ENCODE peak calls at places on chromosomes 6 and 20, in five cellular contexts. One of them, this sample, is unnamed.

GRCh38 chr20:62155428-62156253 is 12.1 kb downstream of the SS18L1 start:
- DNase-seq in lower lobe of right lung: no peak
- DNase-seq in PC-3: peak; percentile 98
- DNase-seq in heart left ventricle: no peak
- DNase-seq in body of pancreas: no peak
- DNase-seq in this sample: peak; percentile 68

GRCh38 chr20:62523473-62524203 is 47.8 kb upstream of the GATA5 start:
- DNase-seq in body of pancreas: no peak
- DNase-seq in heart left ventricle: no peak
- DNase-seq in lower lobe of right lung: no peak
- DNase-seq in PC-3: peak; percentile 67
- DNase-seq in this sample: no peak

GRCh38 chr6:157650261-157650640 is 172.8 kb upstream of the SNX9 start:
- DNase-seq in heart left ventricle: no peak
- DNase-seq in lower lobe of right lung: no peak
- DNase-seq in PC-3: no peak
- DNase-seq in body of pancreas: peak; percentile 28
- DNase-seq in this sample: no peak

GRCh38 chr6:158787395-158787794 is 31.8 kb downstream of the EZR start:
- DNase-seq in lower lobe of right lung: no peak
- DNase-seq in heart left ventricle: no peak
- DNase-seq in PC-3: no peak
- DNase-seq in body of pancreas: no peak
- DNase-seq in this sample: no peak

GRCh38 chr6:108690326-108691000 is 129.7 kb downstream of the FOXO3 start:
- DNase-seq in heart left ventricle: no peak
- DNase-seq in body of pancreas: no peak
- DNase-seq in PC-3: peak; percentile 37
- DNase-seq in lower lobe of right lung: no peak
- DNase-seq in this sample: no peak

GRCh38 chr6:156413156-156413555 is 364.0 kb upstream of the ARID1B start:
- DNase-seq in body of pancreas: no peak
- DNase-seq in PC-3: peak; percentile 45
- DNase-seq in lower lobe of right lung: no peak
- DNase-seq in heart left ventricle: no peak
- DNase-seq in this sample: no peak

GRCh38 chr6:23731609-23732008 is 394.4 kb upstream of the NRSN1 start:
- DNase-seq in heart left ventricle: no peak
- DNase-seq in body of pancreas: no peak
- DNase-seq in lower lobe of right lung: no peak
- DNase-seq in PC-3: no peak
- DNase-seq in this sample: no peak

GRCh38 chr6:153493501-153493900 is 362.4 kb upstream of the RGS17 start:
- DNase-seq in PC-3: no peak
- DNase-seq in body of pancreas: no peak
- DNase-seq in heart left ventricle: no peak
- DNase-seq in lower lobe of right lung: no peak
- DNase-seq in this sample: no peak

GRCh38 chr6:75065524-75065923 is 140.3 kb downstream of the COL12A1 start:
- DNase-seq in lower lobe of right lung: no peak
- DNase-seq in PC-3: no peak
- DNase-seq in body of pancreas: no peak
- DNase-seq in heart left ventricle: peak; percentile 38
- DNase-seq in this sample: no peak

GRCh38 chr6:2020909-2021308 is 224.5 kb downstream of the GMDS start:
- DNase-seq in body of pancreas: no peak
- DNase-seq in heart left ventricle: no peak
- DNase-seq in lower lobe of right lung: no peak
- DNase-seq in PC-3: peak; percentile 42
- DNase-seq in this sample: peak; percentile 3

GRCh38 chr6:75504902-75505233 is 11.3 kb upstream of the FILIP1 start:
- DNase-seq in PC-3: no peak
- DNase-seq in lower lobe of right lung: no peak
- DNase-seq in body of pancreas: peak; percentile 14
- DNase-seq in heart left ventricle: no peak
- DNase-seq in this sample: no peak

GRCh38 chr6:158718431-158719126 is 68.7 kb downstream of the SYTL3 start:
- DNase-seq in heart left ventricle: no peak
- DNase-seq in body of pancreas: peak; percentile 65
- DNase-seq in lower lobe of right lung: no peak
- DNase-seq in PC-3: peak; percentile 27
- DNase-seq in this sample: no peak

GRCh38 chr20:35617397-35618031 is 1.9 kb downstream of the SPAG4 start:
- DNase-seq in PC-3: peak; percentile 83
- DNase-seq in lower lobe of right lung: peak; percentile 58
- DNase-seq in body of pancreas: peak; percentile 75
- DNase-seq in heart left ventricle: peak; percentile 74
- DNase-seq in this sample: peak; percentile 75

GRCh38 chr6:42104095-42104806 is 38.2 kb downstream of the C6orf132 start:
- DNase-seq in body of pancreas: no peak
- DNase-seq in lower lobe of right lung: peak; percentile 89
- DNase-seq in PC-3: no peak
- DNase-seq in heart left ventricle: peak; percentile 84
- DNase-seq in this sample: no peak

GRCh38 chr6:123215211-123215610 is 219.2 kb downstream of the CLVS2 start:
- DNase-seq in PC-3: no peak
- DNase-seq in body of pancreas: no peak
- DNase-seq in lower lobe of right lung: no peak
- DNase-seq in heart left ventricle: no peak
- DNase-seq in this sample: no peak

GRCh38 chr20:24703284-24703610 is 233.8 kb downstream of the SYNDIG1 start:
- DNase-seq in PC-3: no peak
- DNase-seq in body of pancreas: no peak
- DNase-seq in heart left ventricle: no peak
- DNase-seq in lower lobe of right lung: no peak
- DNase-seq in this sample: no peak

GRCh38 chr6:15116889-15117288 is 129.0 kb upstream of the JARID2 start:
- DNase-seq in PC-3: no peak
- DNase-seq in lower lobe of right lung: no peak
- DNase-seq in body of pancreas: no peak
- DNase-seq in heart left ventricle: no peak
- DNase-seq in this sample: no peak

GRCh38 chr6:64874776-64875175 is 832.2 kb downstream of the EYS start:
- DNase-seq in heart left ventricle: no peak
- DNase-seq in PC-3: peak; percentile 45
- DNase-seq in body of pancreas: no peak
- DNase-seq in lower lobe of right lung: no peak
- DNase-seq in this sample: no peak

GRCh38 chr6:113397229-113397628 is 459.9 kb upstream of the MARCKS start:
- DNase-seq in body of pancreas: no peak
- DNase-seq in lower lobe of right lung: no peak
- DNase-seq in PC-3: no peak
- DNase-seq in heart left ventricle: no peak
- DNase-seq in this sample: no peak

GRCh38 chr20:19492937-19493336 is 265.1 kb upstream of the RIN2 start:
- DNase-seq in PC-3: no peak
- DNase-seq in heart left ventricle: no peak
- DNase-seq in lower lobe of right lung: no peak
- DNase-seq in body of pancreas: no peak
- DNase-seq in this sample: no peak

GRCh38 chr6:87183687-87184086 is 28.3 kb downstream of the ZNF292 start:
- DNase-seq in PC-3: peak; percentile 51
- DNase-seq in body of pancreas: no peak
- DNase-seq in heart left ventricle: no peak
- DNase-seq in lower lobe of right lung: no peak
- DNase-seq in this sample: peak; percentile 33

GRCh38 chr6:4533576-4533975 is 242.6 kb upstream of the CDYL start:
- DNase-seq in PC-3: peak; percentile 28
- DNase-seq in heart left ventricle: no peak
- DNase-seq in body of pancreas: no peak
- DNase-seq in lower lobe of right lung: no peak
- DNase-seq in this sample: no peak

GRCh38 chr20:45783656-45784294 is 7.9 kb downstream of the WFDC3 start:
- DNase-seq in heart left ventricle: peak; percentile 68
- DNase-seq in body of pancreas: peak; percentile 73
- DNase-seq in PC-3: peak; percentile 66
- DNase-seq in lower lobe of right lung: peak; percentile 54
- DNase-seq in this sample: peak; percentile 26

DNA sequence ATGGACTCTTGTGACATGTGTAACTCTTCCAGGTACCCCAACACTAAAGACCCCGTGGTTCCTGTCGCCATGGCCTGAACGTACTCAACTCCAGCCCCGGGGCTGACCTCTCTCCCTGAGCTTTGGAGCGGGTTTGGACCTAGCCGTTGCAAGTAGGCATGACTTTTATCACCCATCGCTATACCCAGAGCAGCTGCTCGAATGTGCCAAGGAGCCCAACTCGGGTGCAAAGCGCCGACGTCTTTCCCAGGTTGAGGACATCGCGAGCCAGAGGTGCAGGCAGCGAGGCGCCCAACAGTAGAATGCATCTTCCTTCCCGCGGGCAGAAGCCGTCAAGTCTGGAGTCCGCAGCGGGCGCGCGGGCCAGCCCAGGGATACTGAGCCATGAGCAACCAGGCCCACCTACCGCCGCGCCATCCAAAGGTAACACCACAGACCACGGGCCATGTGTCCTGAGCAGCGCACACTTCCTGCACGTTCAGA is 5.7 kb upstream of the LAMP5 start:
- DNase-seq in PC-3: no peak
- DNase-seq in heart left ventricle: no peak
- DNase-seq in body of pancreas: no peak
- DNase-seq in lower lobe of right lung: no peak
- DNase-seq in this sample: no peak
- H3K27me3 ChIP-seq in PC-3: peaks cover under 1% of the 10 kb centered on the region
- H3K27me3 ChIP-seq in heart left ventricle: peaks cover 82% of the 10 kb centered on the region
- H3K27me3 ChIP-seq in body of pancreas: peaks cover 17% of the 10 kb centered on the region
- H3K27me3 ChIP-seq in lower lobe of right lung: peaks cover 70% of the 10 kb centered on the region
- H3K27me3 ChIP-seq in this sample: peaks cover 6% of the 10 kb centered on the region

DNA sequence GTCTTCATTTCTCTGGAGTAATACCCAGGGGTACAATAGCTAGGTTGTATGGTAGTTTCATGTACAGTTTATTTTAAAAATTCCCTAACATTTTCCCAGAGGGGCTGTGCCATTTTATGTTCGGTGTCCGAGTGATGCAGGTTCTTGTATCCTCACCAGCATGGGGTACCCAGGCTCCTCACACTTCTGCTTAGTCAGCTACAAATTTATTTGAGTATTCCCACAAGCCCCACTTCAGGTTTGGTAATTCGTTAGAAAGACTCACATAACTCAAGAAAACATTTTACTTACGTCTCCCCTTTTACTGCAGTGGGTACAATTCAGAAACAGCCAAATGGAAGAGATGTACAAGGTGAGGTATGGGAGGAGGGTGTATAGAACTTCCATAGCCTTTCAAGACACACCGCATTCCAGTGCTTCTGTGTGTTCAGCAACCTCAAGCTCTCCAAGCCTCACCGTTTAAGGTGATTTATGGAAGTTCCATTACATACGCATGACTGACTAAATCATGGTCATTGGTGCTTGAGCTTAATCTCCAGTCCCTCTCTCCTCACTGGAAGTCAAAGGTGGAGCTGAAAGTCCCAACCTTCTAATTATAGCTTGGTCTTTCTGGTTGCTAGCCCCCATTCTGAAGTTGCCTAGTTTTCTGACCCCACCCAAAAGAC is 18.1 kb downstream of the RIPK1 start:
- DNase-seq in heart left ventricle: no peak
- DNase-seq in PC-3: no peak
- DNase-seq in body of pancreas: no peak
- DNase-seq in lower lobe of right lung: no peak
- DNase-seq in this sample: no peak
- H3K9me3 ChIP-seq in heart left ventricle: no peaks in the 10 kb centered on the region
- H3K9me3 ChIP-seq in PC-3: no peaks in the 10 kb centered on the region
- H3K9me3 ChIP-seq in body of pancreas: no peaks in the 10 kb centered on the region
- H3K9me3 ChIP-seq in lower lobe of right lung: no peaks in the 10 kb centered on the region
- H3K9me3 ChIP-seq in this sample: no peaks in the 10 kb centered on the region

DNA sequence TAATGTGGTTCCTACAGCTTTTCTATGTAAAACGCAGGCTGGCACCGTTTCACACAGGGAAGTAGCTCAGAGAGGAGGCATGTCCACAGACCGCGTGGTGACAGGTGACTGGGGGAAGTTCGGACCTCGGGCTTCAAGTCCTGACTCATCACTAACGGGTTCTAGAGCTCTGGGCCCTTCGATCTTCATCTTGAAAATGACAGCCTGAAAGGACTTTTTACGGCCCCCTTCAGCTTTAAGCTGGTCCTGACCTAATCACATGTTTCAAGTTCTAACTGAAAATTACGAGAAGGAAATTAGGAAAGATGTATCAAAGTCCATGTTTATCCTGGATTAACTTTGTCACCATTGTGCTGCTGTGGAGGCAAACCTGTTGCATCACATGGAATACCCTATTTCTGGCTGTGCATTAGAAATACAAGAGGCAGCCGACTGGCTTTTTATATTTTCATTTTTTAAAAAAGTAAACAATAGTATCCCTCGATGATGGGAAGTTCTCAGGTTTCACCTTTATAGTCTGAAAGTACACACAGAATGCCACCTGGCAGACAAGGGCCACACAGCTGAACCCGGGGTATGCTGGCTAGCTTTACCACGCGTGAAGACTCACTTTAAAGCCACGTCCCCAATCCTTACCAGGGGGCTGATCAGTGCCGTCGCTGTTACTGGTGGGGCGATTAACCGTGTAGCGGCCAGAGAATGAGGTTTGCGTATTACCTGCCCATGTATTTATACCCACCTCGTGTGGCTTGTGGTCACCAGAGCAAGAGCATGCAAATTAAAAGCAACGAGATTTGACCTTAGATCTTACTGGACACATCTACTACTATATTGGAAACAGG is 1.9 kb downstream of the MAN1A1 start:
- DNase-seq in lower lobe of right lung: peak; percentile 78
- DNase-seq in PC-3: peak; percentile 38
- DNase-seq in body of pancreas: peak; percentile 51
- DNase-seq in heart left ventricle: peak; percentile 67
- DNase-seq in this sample: peak; percentile 22
- H3K27me3 ChIP-seq in lower lobe of right lung: no peaks in the 10 kb centered on the region
- H3K27me3 ChIP-seq in PC-3: no peaks in the 10 kb centered on the region
- H3K27me3 ChIP-seq in body of pancreas: no peaks in the 10 kb centered on the region
- H3K27me3 ChIP-seq in heart left ventricle: no peaks in the 10 kb centered on the region
- H3K27me3 ChIP-seq in this sample: no peaks in the 10 kb centered on the region

GRCh38 chr20:59683181-59683580 is 78.8 kb downstream of the PHACTR3 start:
- DNase-seq in lower lobe of right lung: no peak
- DNase-seq in PC-3: no peak
- DNase-seq in heart left ventricle: no peak
- DNase-seq in body of pancreas: no peak
- DNase-seq in this sample: no peak
- H3K9me3 ChIP-seq in lower lobe of right lung: no peaks in the 10 kb centered on the region
- H3K9me3 ChIP-seq in PC-3: no peaks in the 10 kb centered on the region
- H3K9me3 ChIP-seq in heart left ventricle: no peaks in the 10 kb centered on the region
- H3K9me3 ChIP-seq in body of pancreas: no peaks in the 10 kb centered on the region
- H3K9me3 ChIP-seq in this sample: no peaks in the 10 kb centered on the region

This sample was measured in MG63.